ENCODE peak calls at places on chromosomes 12 and 14, in five cellular contexts. J, P, D, Q and X are unnamed samples.

GRCh38 chr12:94235894-94236293 is 87.5 kb downstream of the PLXNC1 start:
- DNase-seq in D (no peak), J (no peak), Q (no peak), P (no peak), X (no peak)

GRCh38 chr12:41983394-41983793 is 161.3 kb downstream of the GXYLT1 start:
- DNase-seq in J (no peak), Q (no peak), D (no peak), P (peak), X (no peak)

GRCh38 chr14:49853158-49853477 is 530 bp upstream of the NEMF start:
- DNase-seq in Q (no peak), D (no peak), P (no peak), J (no peak), X (no peak)

GRCh38 chr12:109264095-109264942 is 44.8 kb downstream of the FOXN4 start:
- DNase-seq in P (peak), J (peak), Q (peak), D (peak), X (peak)

GRCh38 chr14:26939756-26940155 is 341.9 kb upstream of the NOVA1 start:
- DNase-seq in P (no peak), D (no peak), J (no peak), Q (no peak), X (no peak)

GRCh38 chr12:49982246-49983229 is 9.8 kb downstream of the AQP6 start:
- DNase-seq in D (no peak), Q (no peak), J (no peak), P (no peak), X (no peak)

GRCh38 chr12:10842862-10843261 is 6.4 kb downstream of the PRR4 start:
- DNase-seq in J (no peak), D (no peak), P (no peak), Q (no peak), X (no peak)

GRCh38 chr12:56488041-56488955 is at the start of gene GLS2:
- DNase-seq in D (peak), J (peak), Q (peak), P (peak), X (peak)

GRCh38 chr12:127125607-127126259 is 1141.2 kb upstream of the TMEM132C start:
- DNase-seq in P (peak), Q (no peak), J (no peak), D (peak), X (no peak)

GRCh38 chr14:62914025-62914424 is 131.2 kb downstream of the KCNH5 start:
- DNase-seq in J (no peak), Q (no peak), D (no peak), P (peak), X (no peak)

GRCh38 chr12:78018146-78018910 is 187.6 kb downstream of the NAV3 start:
- DNase-seq in J (no peak), Q (no peak), P (peak), D (peak), X (no peak)

GRCh38 chr12:116160196-116160595 is 117.3 kb downstream of the MED13L start:
- DNase-seq in Q (no peak), P (no peak), D (no peak), J (no peak), X (no peak)

GRCh38 chr14:97414718-97415098 is 617.5 kb downstream of the VRK1 start:
- DNase-seq in J (no peak), P (no peak), D (no peak), Q (no peak), X (no peak)

GRCh38 chr14:87830443-87831096 is 162.4 kb downstream of the GALC start:
- DNase-seq in J (no peak), D (no peak), Q (no peak), P (no peak), X (no peak)

GRCh38 chr14:71852201-71852600 is 80.0 kb upstream of the RGS6 start:
- DNase-seq in Q (no peak), J (no peak), D (peak), P (peak), X (no peak)

GRCh38 chr12:112466011-112466422 is 47.3 kb downstream of the PTPN11 start:
- DNase-seq in P (peak), D (no peak), Q (no peak), J (no peak), X (no peak)

GRCh38 chr12:110670161-110670701 is 18.7 kb downstream of the HVCN1 start:
- DNase-seq in D (no peak), J (no peak), Q (peak), P (no peak), X (no peak)

GRCh38 chr12:88781909-88782308 is 201.6 kb upstream of the KITLG start:
- DNase-seq in D (peak), Q (no peak), J (no peak), P (no peak), X (no peak)

GRCh38 chr12:125355614-125356013 is 290.4 kb downstream of the AACS start:
- DNase-seq in Q (no peak), J (no peak), P (no peak), D (no peak), X (no peak)

GRCh38 chr14:104130974-104131651 is 7.3 kb upstream of the KIF26A start:
- DNase-seq in D (peak), Q (peak), J (no peak), P (peak), X (peak)

GRCh38 chr14:69464379-69464778 is 20.1 kb upstream of the PLEKHD1 start:
- DNase-seq in D (peak), J (no peak), P (peak), Q (no peak), X (no peak)

GRCh38 chr12:65824314-65824563 is at the start of gene HMGA2:
- DNase-seq in P (no peak), D (peak), J (no peak), Q (peak), X (peak)

GRCh38 chr12:129720618-129721017 is 183.2 kb downstream of the TMEM132D start:
- DNase-seq in J (no peak), D (no peak), P (no peak), Q (no peak), X (no peak)

GRCh38 chr12:120666577-120667390 is 20.2 kb upstream of the MLEC start:
- DNase-seq in Q (no peak), D (no peak), P (no peak), J (no peak), X (no peak)

GRCh38 chr14:76514599-76514998 is 138.7 kb downstream of the ESRRB start:
- DNase-seq in J (no peak), D (peak), P (no peak), Q (no peak), X (no peak)

GRCh38 chr14:102827716-102828115 is 50.5 kb downstream of the TRAF3 start:
- DNase-seq in Q (no peak), J (no peak), D (no peak), P (peak), X (no peak)

GRCh38 chr12:26271889-26272492 is 76.6 kb downstream of the SSPN start:
- DNase-seq in D (peak), P (peak), J (peak), Q (peak), X (peak)

GRCh38 chr14:75981426-75981825 is 369 bp downstream of the TGFB3 start:
- DNase-seq in J (no peak), D (no peak), P (no peak), Q (peak), X (no peak)

GRCh38 chr14:59123975-59124374 is 64.5 kb upstream of the DAAM1 start:
- DNase-seq in Q (no peak), D (peak), P (peak), J (no peak), X (no peak)

GRCh38 chr12:116860281-116860680 is 21.0 kb downstream of the HRK start:
- DNase-seq in Q (no peak), D (no peak), P (no peak), J (no peak), X (no peak)

GRCh38 chr14:38481939-38482678 is 226.2 kb upstream of the CLEC14A start:
- DNase-seq in J (no peak), D (peak), Q (no peak), P (peak), X (no peak)

GRCh38 chr12:42299392-42300308 is 26.2 kb downstream of the ZCRB1 start:
- DNase-seq in P (peak), Q (peak), J (no peak), D (peak), X (no peak)